ENCODE peak calls at places on chromosomes 13 and 19, in six cellular contexts. F is cardiac muscle cell; C is stimulated activated CD8-positive, alpha-beta memory T cell treated with anti-CD3 and anti-CD28 coated beads, Interleukin-2, amount 100 ng/mL, for 1 hour; Z is heart left ventricle; H is mesendoderm; W is AG09309. L is an unnamed sample.

GRCh38 chr13:87356314-87356713 is 314.9 kb upstream of the SLITRK5 start:
- DNase-seq in H (no peak), Z (no peak), C (no peak), W (no peak), F (no peak), L (peak)

GRCh38 chr13:70792121-70792520 is 683.9 kb upstream of the KLHL1 start:
- DNase-seq in H (peak), C (no peak), F (no peak), Z (no peak), W (no peak), L (peak)

GRCh38 chr13:35474551-35474950 is 1.9 kb downstream of the MAB21L1 start:
- DNase-seq in F (no peak), W (no peak), H (peak), C (no peak), Z (no peak), L (peak)

GRCh38 chr19:49340069-49340864 is 5.1 kb downstream of the CD37 start:
- DNase-seq in C (no peak), Z (peak), F (peak), W (no peak), H (peak), L (peak)

GRCh38 chr13:33787051-33787591 is 30.8 kb upstream of the RFC3 start:
- DNase-seq in F (no peak), C (no peak), Z (no peak), W (no peak), H (no peak), L (peak)

GRCh38 chr19:32201661-32202060 is 143.7 kb upstream of the ZNF507 start:
- DNase-seq in H (no peak), Z (no peak), F (peak), W (no peak), C (no peak), L (no peak)

GRCh38 chr13:44278164-44278563 is 95.5 kb upstream of the SERP2 start:
- DNase-seq in Z (no peak), F (no peak), H (no peak), C (no peak), W (no peak), L (no peak)

GRCh38 chr13:101397742-101398141 is 18.6 kb downstream of the NALCN start:
- DNase-seq in C (no peak), F (no peak), H (no peak), W (no peak), Z (no peak), L (no peak)

GRCh38 chr13:91133941-91134772 is 213.3 kb upstream of the MIR17HG start:
- DNase-seq in C (no peak), F (peak), Z (no peak), H (peak), W (peak), L (peak)

GRCh38 chr13:100854091-100854490 is 179.5 kb upstream of the TMTC4 start:
- DNase-seq in C (no peak), W (no peak), H (peak), Z (no peak), F (no peak), L (no peak)

GRCh38 chr19:18539372-18539771 is 4.0 kb downstream of the FKBP8 start:
- DNase-seq in H (no peak), W (no peak), F (no peak), Z (no peak), C (no peak), L (no peak)

GRCh38 chr19:37931941-37932655 is 25.1 kb downstream of the SIPA1L3 start:
- DNase-seq in H (peak), F (peak), W (peak), C (no peak), Z (peak), L (no peak)

GRCh38 chr13:99657848-99658265 is 156.6 kb downstream of the TM9SF2 start:
- DNase-seq in H (peak), Z (no peak), W (no peak), C (no peak), F (peak), L (peak)

GRCh38 chr19:18349524-18350128 is 9.2 kb downstream of the PGPEP1 start:
- DNase-seq in Z (no peak), F (peak), H (peak), W (peak), C (no peak), L (peak)

GRCh38 chr19:41327076-41327475 is 17.1 kb downstream of the CCDC97 start:
- DNase-seq in F (no peak), H (no peak), C (no peak), W (no peak), Z (no peak), L (no peak)

GRCh38 chr19:40398417-40399056 is 8.6 kb upstream of the HIPK4 start:
- DNase-seq in C (peak), F (no peak), Z (no peak), W (no peak), H (peak), L (no peak)

GRCh38 chr13:42926555-42926954 is 65.5 kb downstream of the EPSTI1 start:
- DNase-seq in Z (no peak), C (no peak), W (no peak), F (peak), H (peak), L (no peak)

GRCh38 chr19:16527971-16528521 is 14.2 kb downstream of the CHERP start:
- DNase-seq in W (no peak), H (peak), Z (no peak), C (peak), F (peak), L (no peak)

GRCh38 chr19:54506079-54506478 is 3.4 kb downstream of the LAIR2 start:
- DNase-seq in Z (no peak), H (no peak), W (no peak), C (no peak), F (no peak), L (no peak)

GRCh38 chr13:39232401-39232980 is 194.2 kb downstream of the NHLRC3 start:
- DNase-seq in Z (no peak), H (no peak), W (no peak), C (no peak), F (no peak), L (no peak)

GRCh38 chr19:15253076-15253475 is 20.8 kb upstream of the EPHX3 start:
- DNase-seq in Z (no peak), C (no peak), F (no peak), H (no peak), W (no peak), L (no peak)

GRCh38 chr19:13920940-13921744 is 15.1 kb downstream of the CC2D1A start:
- DNase-seq in W (no peak), Z (no peak), H (peak), F (peak), C (no peak), L (peak)

GRCh38 chr13:79485014-79485441 is 4.1 kb downstream of the NDFIP2 start:
- DNase-seq in W (peak), F (peak), Z (no peak), C (no peak), H (peak), L (peak)

L was measured in H4.